ENCODE peak calls at places on chromosomes 12 and 14, in ten cellular contexts. One of them, this sample, is unnamed.
A peak's percentile ranks its signal among the peaks of the same experiment; 100 is the strongest.

GRCh38 chr14:74955229-74955999 is at the start of gene PGF:
- DNase-seq in MV-4-11: peak; percentile 1
- DNase-seq in NCI-H460: peak; percentile 47
- DNase-seq in nucleus accumbens: no peak
- DNase-seq in mesendoderm: peak; percentile 70
- DNase-seq in mucosa of descending colon: peak; percentile 83
- DNase-seq in COR-L47: peak; percentile 23
- DNase-seq in Right ventricle myocardium superior: peak; percentile 84
- DNase-seq in anterior cingulate cortex: peak; percentile 12
- DNase-seq in Peyer's patch: peak; percentile 85
- DNase-seq in this sample: no peak

GRCh38 chr14:89254201-89254919 is 162.7 kb downstream of the FOXN3 start:
- DNase-seq in Peyer's patch: no peak
- DNase-seq in nucleus accumbens: no peak
- DNase-seq in COR-L47: no peak
- DNase-seq in mucosa of descending colon: no peak
- DNase-seq in MV-4-11: no peak
- DNase-seq in anterior cingulate cortex: no peak
- DNase-seq in mesendoderm: no peak
- DNase-seq in Right ventricle myocardium superior: no peak
- DNase-seq in NCI-H460: no peak
- DNase-seq in this sample: peak; percentile 93

GRCh38 chr12:116492703-116493324 is 66.4 kb upstream of the MAP1LC3B2 start:
- DNase-seq in mucosa of descending colon: no peak
- DNase-seq in nucleus accumbens: no peak
- DNase-seq in anterior cingulate cortex: no peak
- DNase-seq in Right ventricle myocardium superior: no peak
- DNase-seq in NCI-H460: peak; percentile 55
- DNase-seq in Peyer's patch: no peak
- DNase-seq in mesendoderm: peak; percentile 88
- DNase-seq in MV-4-11: peak; percentile 64
- DNase-seq in COR-L47: no peak
- DNase-seq in this sample: no peak

GRCh38 chr12:67320614-67321305 is 51.6 kb downstream of the CAND1 start:
- DNase-seq in mucosa of descending colon: no peak
- DNase-seq in MV-4-11: no peak
- DNase-seq in COR-L47: no peak
- DNase-seq in mesendoderm: peak; percentile 73
- DNase-seq in Right ventricle myocardium superior: no peak
- DNase-seq in anterior cingulate cortex: no peak
- DNase-seq in nucleus accumbens: no peak
- DNase-seq in NCI-H460: no peak
- DNase-seq in Peyer's patch: no peak
- DNase-seq in this sample: no peak

GRCh38 chr14:103552011-103552797 is 10.3 kb downstream of the BAG5 start:
- DNase-seq in NCI-H460: no peak
- DNase-seq in Right ventricle myocardium superior: peak; percentile 80
- DNase-seq in nucleus accumbens: no peak
- DNase-seq in COR-L47: no peak
- DNase-seq in mesendoderm: no peak
- DNase-seq in MV-4-11: no peak
- DNase-seq in anterior cingulate cortex: no peak
- DNase-seq in mucosa of descending colon: peak; percentile 27
- DNase-seq in Peyer's patch: no peak
- DNase-seq in this sample: peak; percentile 20

GRCh38 chr12:48758186-48758585 is 30.7 kb downstream of the ADCY6 start:
- DNase-seq in NCI-H460: no peak
- DNase-seq in COR-L47: no peak
- DNase-seq in mesendoderm: no peak
- DNase-seq in mucosa of descending colon: no peak
- DNase-seq in Peyer's patch: no peak
- DNase-seq in MV-4-11: no peak
- DNase-seq in anterior cingulate cortex: no peak
- DNase-seq in nucleus accumbens: no peak
- DNase-seq in Right ventricle myocardium superior: no peak
- DNase-seq in this sample: no peak

GRCh38 chr12:19994970-19995369 is 373.4 kb upstream of the PDE3A start:
- DNase-seq in MV-4-11: no peak
- DNase-seq in nucleus accumbens: no peak
- DNase-seq in mesendoderm: no peak
- DNase-seq in mucosa of descending colon: no peak
- DNase-seq in Right ventricle myocardium superior: no peak
- DNase-seq in NCI-H460: no peak
- DNase-seq in Peyer's patch: no peak
- DNase-seq in anterior cingulate cortex: no peak
- DNase-seq in COR-L47: no peak
- DNase-seq in this sample: no peak

GRCh38 chr12:20798561-20798960 is 11.9 kb upstream of the SLCO1B3 start:
- DNase-seq in anterior cingulate cortex: no peak
- DNase-seq in MV-4-11: peak; percentile 8
- DNase-seq in mucosa of descending colon: no peak
- DNase-seq in nucleus accumbens: no peak
- DNase-seq in mesendoderm: peak; percentile 63
- DNase-seq in Right ventricle myocardium superior: no peak
- DNase-seq in Peyer's patch: no peak
- DNase-seq in NCI-H460: peak; percentile 32
- DNase-seq in COR-L47: peak; percentile 12
- DNase-seq in this sample: no peak